ENCODE peak calls at places on chromosomes 11 and 22, in four cellular contexts. I, Q, O and Z are unnamed samples.

GRCh38 chr11:69537855-69538640 is 56.6 kb downstream of the LINC01488 start:
- DNase-seq in I (no peak), Q (no peak), O (no peak), Z (no peak)

GRCh38 chr11:8080674-8081590 is at the start of gene TUB:
- DNase-seq in I (no peak), Q (no peak), O (peak), Z (no peak)

GRCh38 chr11:35260342-35260985 is 121.5 kb downstream of the CD44 start:
- DNase-seq in I (no peak), Q (no peak), O (no peak), Z (no peak)

GRCh38 chr11:119696378-119697157 is 32.4 kb downstream of the NECTIN1 start:
- DNase-seq in I (peak), Q (no peak), O (no peak), Z (no peak)

GRCh38 chr11:29119116-29119515 is 897.7 kb downstream of the KCNA4 start:
- DNase-seq in I (no peak), Q (no peak), O (no peak), Z (no peak)

GRCh38 chr22:50169774-50170341 is 673 bp upstream of the PANX2 start:
- DNase-seq in I (peak), Q (no peak), O (peak), Z (no peak)

GRCh38 chr11:77259681-77260080 is 41.8 kb downstream of the GDPD4 start:
- DNase-seq in I (no peak), Q (no peak), O (no peak), Z (no peak)

GRCh38 chr11:116310215-116310614 is 462.6 kb downstream of the BUD13 start:
- DNase-seq in I (no peak), Q (no peak), O (no peak), Z (no peak)

GRCh38 chr22:45537734-45538181 is 35.1 kb downstream of the FBLN1 start:
- DNase-seq in I (no peak), Q (no peak), O (peak), Z (no peak)

GRCh38 chr11:119307219-119307618 is 9.7 kb downstream of the MCAM start:
- DNase-seq in I (peak), Q (no peak), O (peak), Z (no peak)

GRCh38 chr11:3855808-3856491 is 486 bp downstream of the STIM1 start:
- DNase-seq in I (peak), Q (no peak), O (no peak), Z (no peak)

GRCh38 chr11:125433454-125434121 is 62.5 kb downstream of the FEZ1 start:
- DNase-seq in I (peak), Q (no peak), O (peak), Z (peak)

GRCh38 chr22:44848296-44848741 is 95.9 kb downstream of the ARHGAP8 start:
- DNase-seq in I (no peak), Q (no peak), O (no peak), Z (no peak)

GRCh38 chr11:29135504-29135903 is 881.3 kb downstream of the KCNA4 start:
- DNase-seq in I (no peak), Q (no peak), O (no peak), Z (no peak)

DNA sequence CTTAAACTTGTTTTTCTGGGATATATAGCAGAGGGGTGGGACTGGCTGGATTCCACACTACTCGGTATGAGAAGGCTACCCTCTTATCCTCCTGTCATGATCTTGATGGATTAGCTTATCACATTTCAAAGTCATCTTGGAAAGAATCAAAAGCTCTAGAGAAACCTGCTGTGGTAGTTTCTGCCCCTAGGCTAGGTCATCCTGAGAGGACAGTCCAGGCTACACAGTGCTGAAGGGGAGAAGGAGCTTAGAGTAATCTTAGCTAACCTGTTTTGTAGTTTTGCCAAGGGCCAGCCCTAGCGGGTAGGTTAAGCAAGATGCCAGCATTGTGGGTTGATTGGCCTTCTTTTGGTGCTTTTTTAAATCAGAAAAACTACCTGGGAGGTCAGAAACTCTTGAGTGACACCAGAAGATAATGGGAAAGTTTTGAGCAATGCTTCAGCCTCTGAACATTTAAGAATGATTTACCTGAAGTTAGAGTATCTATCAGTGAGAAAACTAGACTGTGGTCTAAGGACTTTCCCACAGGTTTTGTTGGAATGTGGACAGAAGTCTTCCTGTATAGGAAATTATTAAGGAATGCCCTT is 21.3 kb downstream of the PIWIL4 start:
- DNase-seq in I (no peak), Q (no peak), O (no peak), Z (no peak)
- H2AFZ ChIP-seq in I (no peak), Q (no peak), O (no peak), Z (no peak)

GRCh38 chr22:41177040-41177625 is 28.0 kb upstream of the L3MBTL2 start:
- DNase-seq in I (no peak), Q (no peak), O (no peak), Z (no peak)
- TF ChIP-seq NFIC in I (no peak), Q (no peak), O (no peak), Z (no peak)

DNA sequence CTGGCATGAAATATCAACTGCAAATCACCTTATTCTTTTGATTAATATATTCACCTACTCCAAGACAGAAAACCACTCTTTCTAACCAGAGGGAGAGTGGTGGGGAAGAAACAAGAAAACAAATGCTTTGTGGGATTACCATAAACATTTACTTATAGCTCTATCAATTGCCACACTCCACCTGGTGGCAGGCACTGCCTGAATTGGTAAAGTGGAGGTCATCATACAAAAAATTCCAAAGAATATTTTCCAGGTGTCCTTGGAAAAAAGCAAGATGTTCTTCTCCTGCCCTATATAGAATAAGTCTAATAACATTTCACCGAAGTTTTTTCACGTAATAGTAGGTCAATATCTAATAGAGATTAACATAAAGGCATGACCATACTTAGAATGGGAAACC is 45.3 kb downstream of the PHF21A start:
- DNase-seq in I (no peak), Q (no peak), O (no peak), Z (no peak)
- H2AFZ ChIP-seq in I (no peak), Q (no peak), O (no peak), Z (no peak)

DNA sequence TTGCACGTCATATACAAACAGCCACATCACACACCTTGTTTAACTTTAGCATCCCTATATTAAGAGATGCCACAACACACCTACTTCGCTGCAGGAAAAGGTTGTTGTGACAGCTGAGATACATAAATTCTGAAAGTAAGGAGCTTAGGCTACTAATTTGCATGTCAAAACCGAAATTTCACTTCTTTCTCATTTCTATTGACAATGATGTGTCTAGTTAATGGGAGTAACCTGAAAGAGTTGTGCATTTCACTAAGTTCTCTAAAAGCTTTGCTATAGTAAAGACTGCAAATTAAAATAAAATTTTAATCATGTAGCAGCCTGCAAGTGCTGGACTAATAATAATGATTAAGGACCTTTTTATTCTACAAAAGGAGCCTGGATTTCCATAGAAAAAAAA is 1116.5 kb downstream of the JRKL start:
- DNase-seq in I (no peak), Q (no peak), O (no peak), Z (no peak)
- TF ChIP-seq NFIC in I (no peak), Q (no peak), O (no peak), Z (no peak)

GRCh38 chr11:57335343-57336110 is at the start of gene SSRP1:
- DNase-seq in I (peak), Q (peak), O (peak), Z (peak)

GRCh38 chr11:57340228-57340627 is 2.1 kb downstream of the P2RX3 start:
- DNase-seq in I (peak), Q (no peak), O (peak), Z (no peak)

GRCh38 chr11:57336111-57336666 is 497 bp upstream of the SSRP1 start:
- DNase-seq in I (no peak), Q (no peak), O (no peak), Z (no peak)

GRCh38 chr11:57339305-57339704 is 1.2 kb downstream of the P2RX3 start:
- DNase-seq in I (no peak), Q (no peak), O (no peak), Z (no peak)

GRCh38 chr11:57338152-57338551 is at the start of gene P2RX3:
- DNase-seq in I (no peak), Q (no peak), O (no peak), Z (no peak)
- H2AFZ ChIP-seq in I (peak), Q (no peak), O (no peak), Z (no peak)